ENCODE peak calls at places on chromosomes 1 and 21, in five cellular contexts. X, T, R, F and Y are unnamed samples. For H3K9me3, the result is how much of the 10 kb centered on the place peaks cover.

GRCh38 chr1:198890531-198890930 is 251.7 kb downstream of the PTPRC start:
- DNase-seq in R (no peak), F (no peak), X (peak), T (no peak), Y (no peak)

GRCh38 chr1:1000357-1001056 is 610 bp upstream of the HES4 start:
- DNase-seq in R (peak), T (peak), X (peak), F (peak), Y (peak)

GRCh38 chr1:113875714-113876113 is 4.2 kb upstream of the PTPN22 start:
- DNase-seq in X (no peak), T (no peak), F (no peak), R (no peak), Y (no peak)

GRCh38 chr1:173056355-173056754 is 5.6 kb upstream of the TNFSF18 start:
- DNase-seq in T (no peak), X (no peak), F (no peak), R (no peak), Y (no peak)

GRCh38 chr1:27122652-27123051 is 32.3 kb downstream of the SLC9A1 start:
- DNase-seq in X (peak), F (no peak), R (peak), T (peak), Y (no peak)

GRCh38 chr1:230423261-230423660 is 2.9 kb downstream of the PGBD5 start:
- DNase-seq in T (no peak), X (no peak), R (no peak), F (no peak), Y (no peak)

GRCh38 chr1:117795190-117795589 is 134.2 kb downstream of the GDAP2 start:
- DNase-seq in X (peak), R (peak), T (no peak), F (no peak), Y (no peak)

GRCh38 chr1:204317170-204317569 is 42.6 kb downstream of the PLEKHA6 start:
- DNase-seq in T (no peak), X (no peak), R (no peak), F (no peak), Y (no peak)

GRCh38 chr1:236997361-236997760 is 6.9 kb downstream of the MT1HL1 start:
- DNase-seq in X (no peak), T (no peak), F (no peak), R (no peak), Y (no peak)

GRCh38 chr1:35120458-35121133 is 41.4 kb downstream of the ZMYM1 start:
- DNase-seq in F (no peak), T (no peak), X (peak), R (peak), Y (no peak)

GRCh38 chr1:20164694-20165202 is 21.1 kb upstream of the UBXN10 start:
- DNase-seq in X (peak), T (peak), F (no peak), R (peak), Y (no peak)

GRCh38 chr1:155015527-155016230 is 13.1 kb downstream of the ZBTB7B start:
- DNase-seq in R (no peak), F (no peak), X (no peak), T (no peak), Y (no peak)

GRCh38 chr1:151837197-151837596 is 2.4 kb downstream of the C2CD4D start:
- DNase-seq in F (no peak), X (no peak), T (no peak), R (no peak), Y (peak)

GRCh38 chr21:46117586-46118304 is 19.8 kb downstream of the COL6A2 start:
- DNase-seq in T (no peak), F (no peak), R (no peak), X (no peak), Y (no peak)

GRCh38 chr1:160081261-160081936 is at the start of gene KCNJ9:
- DNase-seq in X (no peak), T (no peak), F (no peak), R (peak), Y (no peak)

GRCh38 chr1:158094571-158094970 is 86.1 kb upstream of the CD1D start:
- DNase-seq in R (no peak), F (no peak), X (no peak), T (no peak), Y (no peak)

GRCh38 chr21:15233611-15234010 is 168.8 kb upstream of the NRIP1 start:
- DNase-seq in T (no peak), F (no peak), X (no peak), R (no peak), Y (no peak)

GRCh38 chr1:245370905-245371581 is 216.3 kb downstream of the KIF26B start:
- DNase-seq in X (no peak), F (no peak), R (no peak), T (no peak), Y (no peak)

GRCh38 chr1:22375601-22376000 is 76.0 kb upstream of the ZBTB40 start:
- DNase-seq in X (no peak), T (peak), F (no peak), R (peak), Y (no peak)

GRCh38 chr1:152543808-152544207 is 22.8 kb downstream of the LCE3E start:
- DNase-seq in R (peak), X (no peak), F (no peak), T (no peak), Y (no peak)

GRCh38 chr1:177302365-177303044 is 131.7 kb downstream of the BRINP2 start:
- DNase-seq in X (no peak), F (no peak), R (peak), T (no peak), Y (no peak)

GRCh38 chr1:231839999-231840398 is 213.4 kb downstream of the DISC1 start:
- DNase-seq in T (no peak), X (no peak), F (no peak), R (no peak), Y (no peak)

GRCh38 chr1:169072945-169073725 is 33.4 kb upstream of the ATP1B1 start:
- DNase-seq in T (no peak), R (no peak), X (no peak), F (no peak), Y (no peak)

GRCh38 chr1:220094016-220094911 is at the start of gene IARS2:
- DNase-seq in X (peak), F (peak), T (peak), R (peak), Y (peak)

GRCh38 chr21:42007541-42007940 is 2.6 kb downstream of the ZBTB21 start:
- DNase-seq in T (no peak), F (no peak), R (no peak), X (no peak), Y (no peak)

GRCh38 chr1:12148958-12149790 is 17.6 kb upstream of the TNFRSF1B start:
- DNase-seq in F (no peak), X (peak), T (no peak), R (no peak), Y (peak)

GRCh38 chr1:245807954-245808719 is 653.4 kb downstream of the KIF26B start:
- DNase-seq in R (no peak), X (no peak), F (no peak), T (no peak), Y (no peak)

GRCh38 chr1:95685091-95685490 is 451.1 kb downstream of the RWDD3 start:
- DNase-seq in T (no peak), F (no peak), X (no peak), R (no peak), Y (no peak)

GRCh38 chr21:41478319-41479177 is 29.4 kb downstream of the TMPRSS2 start:
- DNase-seq in F (no peak), T (no peak), R (no peak), X (no peak), Y (no peak)

GRCh38 chr1:231383159-231383855 is 38.8 kb downstream of the EGLN1 start:
- DNase-seq in T (no peak), R (no peak), X (no peak), F (no peak), Y (no peak)

GRCh38 chr1:152980676-152981075 is 3.2 kb upstream of the SPRR1A start:
- DNase-seq in F (no peak), R (no peak), T (no peak), X (no peak), Y (no peak)

DNA sequence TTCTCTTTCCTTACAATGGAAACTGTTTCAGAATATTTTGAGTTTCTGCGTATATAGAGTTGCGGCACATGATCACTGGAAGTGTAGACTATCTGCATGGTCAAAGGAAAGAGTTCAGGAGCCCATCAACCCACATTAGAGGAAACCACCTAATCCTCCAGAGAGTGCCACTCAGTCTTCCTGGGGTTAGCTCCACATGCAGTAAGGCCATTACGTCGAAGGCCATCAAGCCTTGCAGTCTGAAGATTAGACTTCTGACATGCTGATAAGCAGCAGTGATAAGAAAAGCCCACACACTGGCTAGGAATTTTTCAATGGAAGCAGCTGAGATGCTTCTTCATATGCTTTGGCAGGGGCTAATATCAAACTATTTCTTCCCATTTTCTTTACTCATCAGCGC is 7.6 kb downstream of the ZNF669 start:
- DNase-seq in T (no peak), X (no peak), R (no peak), F (no peak), Y (no peak)
- H3K9me3 ChIP-seq in T (under half), X (under half), R (under half), F (under half), Y (half or more)

GRCh38 chr21:28266061-28266460 is 726.6 kb downstream of the LTN1 start:
- DNase-seq in F (no peak), X (peak), R (no peak), T (no peak), Y (no peak)
- H3K9me3 ChIP-seq in F (under half), X (under half), R (under half), T (under half), Y (under half)

GRCh38 chr1:167602840-167603239 is 27.2 kb upstream of the RCSD1 start:
- DNase-seq in T (no peak), X (no peak), F (no peak), R (no peak), Y (no peak)

GRCh38 chr1:167601442-167602380 is 28.3 kb upstream of the RCSD1 start:
- DNase-seq in F (peak), R (no peak), T (peak), X (no peak), Y (no peak)

GRCh38 chr1:167599839-167600581 is 30.0 kb upstream of the RCSD1 start:
- DNase-seq in T (peak), R (peak), X (peak), F (peak), Y (peak)

DNA sequence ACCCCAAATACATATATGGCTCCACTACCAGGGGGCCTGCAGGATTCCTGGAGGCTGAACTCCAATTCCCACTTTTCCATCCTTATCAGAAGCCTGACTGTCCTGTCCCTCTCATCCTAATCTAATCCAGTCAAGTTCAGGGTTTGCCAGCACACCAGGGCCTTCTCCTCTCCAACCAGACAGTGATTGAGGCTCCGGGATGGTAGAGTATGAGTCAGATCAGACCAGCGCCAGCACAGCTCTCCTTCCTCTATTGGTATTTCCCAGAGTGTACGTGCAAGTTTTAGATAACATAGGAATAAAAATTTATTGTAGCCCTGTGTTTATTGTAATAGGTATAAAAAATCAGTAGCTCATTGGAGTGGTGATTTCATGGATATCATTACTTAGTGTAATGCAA is 24.5 kb upstream of the RCSD1 start:
- DNase-seq in T (no peak), R (peak), F (no peak), X (no peak), Y (no peak)
- H3K9me3 ChIP-seq in T (under half), R (under half), F (under half), X (under half), Y (under half)

GRCh38 chr1:4180066-4180735 is 280.1 kb upstream of the C1orf174 start:
- DNase-seq in F (no peak), X (no peak), T (no peak), R (no peak), Y (no peak)

GRCh38 chr1:4176841-4177240 is 276.8 kb upstream of the C1orf174 start:
- DNase-seq in T (no peak), F (no peak), R (no peak), X (no peak), Y (no peak)

GRCh38 chr1:4175566-4176405 is 275.7 kb upstream of the C1orf174 start:
- DNase-seq in R (no peak), F (no peak), X (no peak), T (no peak), Y (no peak)

GRCh38 chr1:4178501-4178900 is 278.4 kb upstream of the C1orf174 start:
- DNase-seq in R (no peak), T (no peak), X (no peak), F (no peak), Y (no peak)

GRCh38 chr1:4177425-4178150 is 277.5 kb upstream of the C1orf174 start:
- DNase-seq in T (no peak), F (no peak), R (no peak), X (no peak), Y (no peak)
- H3K9me3 ChIP-seq in T (under half), F (under half), R (under half), X (under half), Y (under half)

DNA sequence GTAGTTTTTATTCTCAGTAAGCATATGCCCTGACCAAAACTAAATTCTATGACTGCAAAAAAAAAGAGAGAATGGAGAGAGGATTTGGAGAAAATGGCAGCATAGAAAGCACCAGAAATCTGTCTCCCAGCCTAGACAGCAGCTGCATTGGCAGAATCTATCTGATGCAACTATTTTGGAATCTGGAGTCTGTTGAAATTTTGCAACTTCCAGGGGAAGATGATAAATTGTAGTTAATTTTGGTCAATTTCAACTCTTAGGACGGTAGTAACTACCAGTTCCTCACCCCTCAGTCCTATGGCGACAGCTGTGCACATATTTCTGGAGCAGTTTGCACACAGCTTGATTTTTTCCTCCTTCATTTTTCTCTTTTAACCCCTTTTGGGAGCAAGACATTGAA is 10.9 kb downstream of the EXO5 start:
- DNase-seq in X (no peak), F (no peak), R (peak), T (no peak), Y (no peak)
- H3K9me3 ChIP-seq in X (under half), F (under half), R (under half), T (under half), Y (under half)

GRCh38 chr1:248373761-248374160 is 1.8 kb upstream of the OR2T6 start:
- DNase-seq in T (no peak), X (no peak), F (no peak), R (no peak), Y (no peak)
- H3K9me3 ChIP-seq in T (under half), X (under half), F (under half), R (under half), Y (under half)

GRCh38 chr1:49351744-49352143 is 575.1 kb upstream of the BEND5 start:
- DNase-seq in X (no peak), F (no peak), T (no peak), R (peak), Y (no peak)

GRCh38 chr1:49358036-49358435 is 581.3 kb upstream of the BEND5 start:
- DNase-seq in X (no peak), F (no peak), R (no peak), T (no peak), Y (no peak)

DNA sequence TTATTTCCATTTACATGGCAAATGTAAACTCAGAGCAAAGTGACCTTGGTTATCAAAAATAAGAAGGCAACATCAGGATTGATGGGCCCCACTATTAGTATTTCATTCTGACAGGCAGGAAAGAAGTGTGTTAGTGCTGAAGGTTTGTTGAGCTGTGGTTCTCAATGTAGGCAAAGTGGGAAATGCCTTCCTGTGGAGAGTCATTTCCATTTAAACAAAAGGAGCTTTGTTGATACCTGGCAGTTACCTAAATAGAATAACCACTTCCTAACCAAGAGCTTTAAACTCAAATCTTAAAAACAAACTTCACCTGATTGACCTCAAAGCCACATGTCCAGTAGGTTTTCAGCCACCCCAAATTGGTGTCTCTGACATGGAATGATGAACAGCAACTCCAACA is 579.9 kb upstream of the BEND5 start:
- DNase-seq in F (no peak), X (no peak), R (no peak), T (no peak), Y (no peak)
- H3K9me3 ChIP-seq in F (under half), X (under half), R (under half), T (under half), Y (under half)

GRCh38 chr1:248714248-248714647 is 11.7 kb upstream of the OR14I1 start:
- DNase-seq in T (no peak), X (no peak), F (no peak), R (no peak), Y (no peak)

GRCh38 chr1:248704556-248704955 is 2.0 kb upstream of the OR14I1 start:
- DNase-seq in F (no peak), X (no peak), R (no peak), T (no peak), Y (no peak)

GRCh38 chr1:248710305-248710900 is 7.8 kb upstream of the OR14I1 start:
- DNase-seq in F (no peak), T (no peak), R (no peak), X (no peak), Y (no peak)
- H3K9me3 ChIP-seq in F (under half), T (under half), R (under half), X (under half), Y (under half)